ENCODE peak calls at places on chromosome 10, in nine cellular contexts. I, M, L, R, X, C, W, J and B are unnamed samples.

GRCh38 chr10:68543004-68543918 is 15.9 kb upstream of the SLC25A16 start:
- DNase-seq in I (peak; percentile 67), M (no peak), L (no peak), R (no peak), X (no peak), C (no peak), W (no peak), J (no peak), B (no peak)

GRCh38 chr10:69318997-69319727 is 40.9 kb downstream of the HK1 start:
- DNase-seq in I (peak; percentile 60), M (peak; percentile 92), L (no peak), R (no peak), X (peak; percentile 74), C (peak; percentile 86), W (peak; percentile 95), J (peak; percentile 79), B (peak; percentile 69)

GRCh38 chr10:84415539-84416244 is 87.3 kb downstream of the CCSER2 start:
- DNase-seq in I (no peak), M (peak; percentile 70), L (no peak), R (no peak), X (no peak), C (peak; percentile 74), W (no peak), J (no peak), B (no peak)

GRCh38 chr10:13759167-13759566 is 172.4 kb downstream of the PRPF18 start:
- DNase-seq in I (no peak), M (no peak), L (no peak), R (no peak), X (peak; percentile 6), C (no peak), W (no peak), J (no peak), B (no peak)

GRCh38 chr10:67036808-67037207 is 111.0 kb downstream of the LRRTM3 start:
- DNase-seq in I (no peak), M (no peak), L (no peak), R (no peak), X (no peak), C (no peak), W (no peak), J (no peak), B (no peak)

GRCh38 chr10:109741712-109742111 is 181.6 kb downstream of the XPNPEP1 start:
- DNase-seq in I (no peak), M (no peak), L (no peak), R (no peak), X (no peak), C (no peak), W (no peak), J (no peak), B (no peak)

GRCh38 chr10:127907411-127908105 is 655 bp downstream of the PTPRE start:
- DNase-seq in I (no peak), M (peak; percentile 78), L (no peak), R (peak; percentile 55), X (peak; percentile 72), C (peak; percentile 62), W (no peak), J (peak; percentile 5), B (no peak)

GRCh38 chr10:114403545-114404161 is 649 bp downstream of the AFAP1L2 start:
- DNase-seq in I (peak; percentile 36), M (no peak), L (no peak), R (no peak), X (no peak), C (no peak), W (no peak), J (no peak), B (peak; percentile 47)

GRCh38 chr10:49408437-49409306 is 12.8 kb upstream of the DRGX start:
- DNase-seq in I (peak; percentile 39), M (no peak), L (no peak), R (no peak), X (peak; percentile 19), C (no peak), W (peak; percentile 46), J (no peak), B (no peak)

GRCh38 chr10:7027913-7028808 is 382.7 kb downstream of the SFMBT2 start:
- DNase-seq in I (peak; percentile 3), M (no peak), L (peak; percentile 7), R (no peak), X (peak; percentile 37), C (no peak), W (no peak), J (no peak), B (no peak)

GRCh38 chr10:1152386-1153252 is 96.4 kb downstream of the WDR37 start:
- DNase-seq in I (no peak), M (peak; percentile 37), L (no peak), R (no peak), X (no peak), C (no peak), W (peak; percentile 28), J (no peak), B (no peak)

GRCh38 chr10:124138195-124138882 is 44.9 kb upstream of the CHST15 start:
- DNase-seq in I (no peak), M (peak; percentile 30), L (no peak), R (peak; percentile 48), X (peak; percentile 84), C (no peak), W (no peak), J (no peak), B (no peak)

GRCh38 chr10:131885391-131886165 is 15.2 kb upstream of the PPP2R2D start:
- DNase-seq in I (peak; percentile 69), M (peak; percentile 91), L (peak; percentile 13), R (no peak), X (peak; percentile 69), C (peak; percentile 81), W (peak; percentile 63), J (peak; percentile 83), B (peak; percentile 87)

GRCh38 chr10:77392851-77393250 is 244.8 kb downstream of the KCNMA1 start:
- DNase-seq in I (no peak), M (no peak), L (peak; percentile 80), R (peak; percentile 87), X (peak; percentile 88), C (peak; percentile 60), W (no peak), J (no peak), B (no peak)

GRCh38 chr10:87579563-87579962 is 74.9 kb downstream of the MINPP1 start:
- DNase-seq in I (no peak), M (no peak), L (no peak), R (no peak), X (peak; percentile 45), C (no peak), W (no peak), J (no peak), B (no peak)

GRCh38 chr10:103781329-103782061 is 73.9 kb downstream of the SH3PXD2A start:
- DNase-seq in I (peak; percentile 36), M (no peak), L (peak; percentile 94), R (peak; percentile 96), X (peak; percentile 68), C (no peak), W (no peak), J (no peak), B (no peak)

DNA sequence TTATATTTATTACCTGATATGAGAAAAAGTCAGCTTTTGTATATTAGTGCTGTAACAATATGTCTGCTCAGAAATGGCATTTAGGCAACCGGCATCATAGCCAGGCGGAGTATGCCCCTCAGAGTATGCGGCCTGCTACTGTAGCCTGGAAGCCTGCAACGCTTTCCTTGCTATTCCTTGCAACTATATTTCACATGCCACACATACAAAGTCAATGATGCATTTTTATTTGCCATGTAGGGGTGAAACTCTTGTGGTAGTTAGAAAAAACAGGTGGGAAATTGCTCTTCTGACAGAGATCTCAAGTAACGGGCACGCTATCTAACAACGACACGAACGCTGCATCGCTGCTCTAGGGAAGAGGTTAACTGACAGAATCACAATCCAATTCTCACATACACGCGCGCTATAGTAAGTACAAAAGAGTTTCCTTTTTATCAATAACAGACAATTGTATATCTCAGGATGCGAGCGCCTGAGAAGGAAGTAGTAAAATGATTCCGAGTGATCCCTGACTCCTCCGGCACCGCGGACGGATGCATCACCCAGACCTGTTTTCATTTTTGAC is 5.9 kb downstream of the EBF3 start:
- DNase-seq in I (no peak), M (no peak), L (no peak), R (no peak), X (peak; percentile 74), C (no peak), W (no peak), J (no peak), B (no peak)
- TF ChIP-seq CTCF in I (no peak), M (no peak), L (peak; percentile 15), R (no peak), X (peak; percentile 64), C (no peak), W (no peak), J (no peak), B (no peak)

GRCh38 chr10:121596668-121597503 is 1.4 kb downstream of the FGFR2 start:
- DNase-seq in I (no peak), M (peak; percentile 79), L (no peak), R (no peak), X (peak; percentile 12), C (peak; percentile 56), W (peak; percentile 61), J (no peak), B (no peak)
- TF ChIP-seq CTCF in I (no peak), M (peak; percentile 37), L (no peak), R (no peak), X (no peak), C (no peak), W (no peak), J (no peak), B (no peak)

GRCh38 chr10:120715214-120715613 is 135.9 kb upstream of the WDR11 start:
- DNase-seq in I (no peak), M (no peak), L (no peak), R (no peak), X (no peak), C (no peak), W (no peak), J (no peak), B (no peak)

GRCh38 chr10:120711857-120712256 is 139.3 kb upstream of the WDR11 start:
- DNase-seq in I (no peak), M (no peak), L (no peak), R (no peak), X (no peak), C (no peak), W (no peak), J (no peak), B (no peak)

GRCh38 chr10:120719333-120719732 is 131.8 kb upstream of the WDR11 start:
- DNase-seq in I (peak; percentile 18), M (no peak), L (no peak), R (no peak), X (no peak), C (no peak), W (no peak), J (no peak), B (no peak)

GRCh38 chr10:120713573-120713972 is 137.6 kb upstream of the WDR11 start:
- DNase-seq in I (no peak), M (no peak), L (no peak), R (no peak), X (no peak), C (no peak), W (no peak), J (no peak), B (no peak)
- TF ChIP-seq CTCF in I (no peak), M (no peak), L (no peak), R (no peak), X (no peak), C (no peak), W (no peak), J (no peak), B (no peak)

DNA sequence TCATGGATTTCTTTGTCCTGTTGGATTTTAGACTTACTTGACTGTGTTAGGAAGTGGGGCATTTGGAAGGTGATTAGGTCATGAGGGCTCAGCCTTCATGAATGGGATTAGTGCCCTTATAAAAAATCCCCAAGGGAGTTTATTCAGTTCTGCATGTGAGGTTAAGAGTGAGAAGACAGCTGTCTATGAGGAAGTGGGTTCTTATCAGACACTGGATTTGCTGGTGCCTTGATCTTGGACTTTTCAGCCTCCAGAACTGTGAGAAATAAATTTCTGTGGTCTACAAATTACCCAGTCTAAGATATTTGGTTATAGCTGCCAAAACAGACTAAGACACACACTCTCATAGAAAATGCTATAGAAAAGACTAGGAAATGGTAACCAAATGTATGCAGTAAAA is 724.7 kb upstream of the FZD8 start:
- DNase-seq in I (no peak), M (no peak), L (no peak), R (no peak), X (peak; percentile 13), C (no peak), W (no peak), J (no peak), B (no peak)
- TF ChIP-seq CTCF in I (no peak), M (no peak), L (no peak), R (no peak), X (no peak), C (no peak), W (no peak), J (no peak), B (no peak)